ENCODE peak calls at places on chromosomes 7 and 10, in six cellular contexts. One of them, this sample, is unnamed.

GRCh38 chr10:43076876-43077420 is at the start of gene RET:
- DNase-seq in adrenal gland: no peak
- DNase-seq in astrocyte of the cerebellum: no peak
- DNase-seq in choroid plexus epithelial cell: no peak
- DNase-seq in AG09309: no peak
- DNase-seq in Calu3: peak; percentile 31
- DNase-seq in this sample: no peak

GRCh38 chr7:33645096-33645495 is 260.2 kb upstream of the BMPER start:
- DNase-seq in AG09309: no peak
- DNase-seq in Calu3: no peak
- DNase-seq in choroid plexus epithelial cell: no peak
- DNase-seq in astrocyte of the cerebellum: peak; percentile 8
- DNase-seq in adrenal gland: no peak
- DNase-seq in this sample: no peak

GRCh38 chr10:22657566-22658190 is 56.7 kb downstream of the PIP4K2A start:
- DNase-seq in AG09309: no peak
- DNase-seq in astrocyte of the cerebellum: no peak
- DNase-seq in Calu3: no peak
- DNase-seq in adrenal gland: no peak
- DNase-seq in choroid plexus epithelial cell: peak; percentile 89
- DNase-seq in this sample: no peak

GRCh38 chr7:135160098-135160857 is 10.2 kb downstream of the CYREN start:
- DNase-seq in AG09309: no peak
- DNase-seq in Calu3: no peak
- DNase-seq in adrenal gland: no peak
- DNase-seq in astrocyte of the cerebellum: no peak
- DNase-seq in choroid plexus epithelial cell: no peak
- DNase-seq in this sample: no peak

GRCh38 chr7:117112640-117113039 is 159.3 kb downstream of the ST7 start:
- DNase-seq in AG09309: no peak
- DNase-seq in choroid plexus epithelial cell: no peak
- DNase-seq in Calu3: no peak
- DNase-seq in astrocyte of the cerebellum: no peak
- DNase-seq in adrenal gland: no peak
- DNase-seq in this sample: no peak

GRCh38 chr7:41268874-41269273 is 434.0 kb downstream of the INHBA start:
- DNase-seq in AG09309: no peak
- DNase-seq in Calu3: no peak
- DNase-seq in adrenal gland: no peak
- DNase-seq in choroid plexus epithelial cell: no peak
- DNase-seq in astrocyte of the cerebellum: no peak
- DNase-seq in this sample: no peak

GRCh38 chr7:12770227-12770975 is 83.0 kb downstream of the ARL4A start:
- DNase-seq in choroid plexus epithelial cell: no peak
- DNase-seq in astrocyte of the cerebellum: no peak
- DNase-seq in Calu3: no peak
- DNase-seq in adrenal gland: peak; percentile 29
- DNase-seq in AG09309: no peak
- DNase-seq in this sample: no peak

GRCh38 chr10:30995081-30995480 is 36.6 kb downstream of the ZNF438 start:
- DNase-seq in choroid plexus epithelial cell: no peak
- DNase-seq in astrocyte of the cerebellum: no peak
- DNase-seq in AG09309: no peak
- DNase-seq in adrenal gland: no peak
- DNase-seq in Calu3: no peak
- DNase-seq in this sample: no peak

GRCh38 chr10:130038611-130039109 is 72.0 kb downstream of the C10orf143 start:
- DNase-seq in astrocyte of the cerebellum: no peak
- DNase-seq in Calu3: no peak
- DNase-seq in AG09309: no peak
- DNase-seq in choroid plexus epithelial cell: no peak
- DNase-seq in adrenal gland: no peak
- DNase-seq in this sample: no peak

GRCh38 chr10:43375401-43376020 is 4.1 kb downstream of the FXYD4 start:
- DNase-seq in astrocyte of the cerebellum: no peak
- DNase-seq in Calu3: peak; percentile 61
- DNase-seq in adrenal gland: no peak
- DNase-seq in choroid plexus epithelial cell: no peak
- DNase-seq in AG09309: no peak
- DNase-seq in this sample: no peak

GRCh38 chr7:4707134-4707651 is 25.1 kb downstream of the FOXK1 start:
- DNase-seq in astrocyte of the cerebellum: no peak
- DNase-seq in choroid plexus epithelial cell: no peak
- DNase-seq in AG09309: no peak
- DNase-seq in adrenal gland: no peak
- DNase-seq in Calu3: no peak
- DNase-seq in this sample: no peak

GRCh38 chr7:64581929-64582894 is 19.3 kb upstream of the ZNF680 start:
- DNase-seq in astrocyte of the cerebellum: peak; percentile 41
- DNase-seq in adrenal gland: no peak
- DNase-seq in choroid plexus epithelial cell: peak; percentile 81
- DNase-seq in AG09309: no peak
- DNase-seq in Calu3: no peak
- DNase-seq in this sample: no peak

GRCh38 chr7:131010714-131011436 is 276.9 kb upstream of the KLF14 start:
- DNase-seq in choroid plexus epithelial cell: peak; percentile 53
- DNase-seq in astrocyte of the cerebellum: no peak
- DNase-seq in AG09309: no peak
- DNase-seq in adrenal gland: no peak
- DNase-seq in Calu3: no peak
- DNase-seq in this sample: no peak

GRCh38 chr7:5139998-5140397 is 50.0 kb upstream of the WIPI2 start:
- DNase-seq in Calu3: peak; percentile 58
- DNase-seq in astrocyte of the cerebellum: no peak
- DNase-seq in choroid plexus epithelial cell: peak; percentile 25
- DNase-seq in adrenal gland: peak; percentile 20
- DNase-seq in AG09309: no peak
- DNase-seq in this sample: no peak

GRCh38 chr7:42348071-42348470 is 111.1 kb upstream of the GLI3 start:
- DNase-seq in Calu3: no peak
- DNase-seq in AG09309: no peak
- DNase-seq in astrocyte of the cerebellum: no peak
- DNase-seq in adrenal gland: no peak
- DNase-seq in choroid plexus epithelial cell: no peak
- DNase-seq in this sample: no peak

GRCh38 chr7:39951943-39952194 is 1.8 kb downstream of the CDK13 start:
- DNase-seq in AG09309: no peak
- DNase-seq in choroid plexus epithelial cell: no peak
- DNase-seq in astrocyte of the cerebellum: no peak
- DNase-seq in adrenal gland: no peak
- DNase-seq in Calu3: no peak
- DNase-seq in this sample: no peak

GRCh38 chr7:39950473-39951155 is 558 bp downstream of the CDK13 start:
- DNase-seq in Calu3: peak; percentile 69
- DNase-seq in adrenal gland: peak; percentile 62
- DNase-seq in astrocyte of the cerebellum: no peak
- DNase-seq in choroid plexus epithelial cell: peak; percentile 48
- DNase-seq in AG09309: no peak
- DNase-seq in this sample: no peak

GRCh38 chr7:39949980-39950472 is at the start of gene CDK13:
- DNase-seq in choroid plexus epithelial cell: peak; percentile 67
- DNase-seq in AG09309: no peak
- DNase-seq in Calu3: peak; percentile 92
- DNase-seq in astrocyte of the cerebellum: no peak
- DNase-seq in adrenal gland: peak; percentile 76
- DNase-seq in this sample: peak; percentile 31

GRCh38 chr7:39952378-39952777 is 2.3 kb downstream of the CDK13 start:
- DNase-seq in AG09309: no peak
- DNase-seq in Calu3: no peak
- DNase-seq in adrenal gland: no peak
- DNase-seq in choroid plexus epithelial cell: peak; percentile 57
- DNase-seq in astrocyte of the cerebellum: no peak
- DNase-seq in this sample: no peak

GRCh38 chr7:39951156-39951942 is 1.3 kb downstream of the CDK13 start:
- DNase-seq in AG09309: no peak
- DNase-seq in Calu3: peak; percentile 84
- DNase-seq in choroid plexus epithelial cell: peak; percentile 54
- DNase-seq in astrocyte of the cerebellum: no peak
- DNase-seq in adrenal gland: peak; percentile 74
- DNase-seq in this sample: no peak
- TF ChIP-seq CTCF in AG09309: peak; percentile 40
- TF ChIP-seq CTCF in Calu3: peak; percentile 68
- TF ChIP-seq CTCF in choroid plexus epithelial cell: peak; percentile 51
- TF ChIP-seq CTCF in astrocyte of the cerebellum: peak; percentile 39
- TF ChIP-seq CTCF in adrenal gland: peak; percentile 21
- TF ChIP-seq CTCF in this sample: no peak

GRCh38 chr10:99659031-99659867 is at the start of gene ENTPD7:
- DNase-seq in AG09309: peak; percentile 85
- DNase-seq in choroid plexus epithelial cell: peak; percentile 97
- DNase-seq in adrenal gland: peak; percentile 98
- DNase-seq in astrocyte of the cerebellum: peak; percentile 87
- DNase-seq in Calu3: peak; percentile 92
- DNase-seq in this sample: peak; percentile 74
- TF ChIP-seq CTCF in AG09309: no peak
- TF ChIP-seq CTCF in choroid plexus epithelial cell: peak; percentile 29
- TF ChIP-seq CTCF in adrenal gland: peak; percentile 78
- TF ChIP-seq CTCF in astrocyte of the cerebellum: peak; percentile 24
- TF ChIP-seq CTCF in Calu3: no peak
- TF ChIP-seq CTCF in this sample: no peak

DNA sequence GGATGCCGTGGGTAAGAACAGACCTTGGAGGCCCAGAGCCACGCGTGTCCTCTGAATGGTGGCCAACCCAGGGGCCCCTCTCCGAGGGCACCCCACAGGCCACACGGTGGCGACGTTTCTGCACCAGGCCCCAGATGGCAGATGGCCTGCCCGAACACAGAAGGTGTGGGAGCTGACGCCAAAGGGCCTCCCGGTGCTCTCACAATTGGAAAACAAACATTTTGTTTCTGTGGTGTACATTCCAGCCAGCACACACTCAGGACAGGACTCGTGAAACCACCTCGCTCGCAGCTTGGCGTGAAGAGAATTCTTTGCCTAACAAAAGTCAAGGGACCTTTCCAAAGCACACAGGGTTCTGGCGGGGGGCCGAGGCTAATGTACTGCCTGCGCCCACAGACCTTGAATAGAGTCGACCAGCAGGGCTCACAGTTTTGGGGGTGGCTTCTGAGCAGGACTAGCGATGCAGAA is 112.1 kb downstream of the FAM53B start:
- DNase-seq in astrocyte of the cerebellum: peak; percentile 90
- DNase-seq in adrenal gland: peak; percentile 50
- DNase-seq in Calu3: no peak
- DNase-seq in AG09309: no peak
- DNase-seq in choroid plexus epithelial cell: peak; percentile 96
- DNase-seq in this sample: no peak
- TF ChIP-seq CTCF in astrocyte of the cerebellum: peak; percentile 69
- TF ChIP-seq CTCF in adrenal gland: peak; percentile 20
- TF ChIP-seq CTCF in Calu3: no peak
- TF ChIP-seq CTCF in AG09309: no peak
- TF ChIP-seq CTCF in choroid plexus epithelial cell: peak; percentile 76
- TF ChIP-seq CTCF in this sample: no peak

GRCh38 chr10:110168601-110169481 is 38.6 kb upstream of the MXI1 start:
- DNase-seq in choroid plexus epithelial cell: no peak
- DNase-seq in astrocyte of the cerebellum: no peak
- DNase-seq in Calu3: no peak
- DNase-seq in adrenal gland: no peak
- DNase-seq in AG09309: no peak
- DNase-seq in this sample: no peak

GRCh38 chr10:110172155-110172554 is 35.2 kb upstream of the MXI1 start:
- DNase-seq in Calu3: no peak
- DNase-seq in adrenal gland: no peak
- DNase-seq in AG09309: no peak
- DNase-seq in astrocyte of the cerebellum: no peak
- DNase-seq in choroid plexus epithelial cell: no peak
- DNase-seq in this sample: no peak

GRCh38 chr10:110171032-110171431 is 36.4 kb upstream of the MXI1 start:
- DNase-seq in astrocyte of the cerebellum: no peak
- DNase-seq in Calu3: no peak
- DNase-seq in adrenal gland: no peak
- DNase-seq in choroid plexus epithelial cell: no peak
- DNase-seq in AG09309: no peak
- DNase-seq in this sample: no peak

GRCh38 chr10:110169586-110169985 is 37.8 kb upstream of the MXI1 start:
- DNase-seq in AG09309: no peak
- DNase-seq in astrocyte of the cerebellum: no peak
- DNase-seq in adrenal gland: no peak
- DNase-seq in choroid plexus epithelial cell: no peak
- DNase-seq in Calu3: no peak
- DNase-seq in this sample: no peak

GRCh38 chr10:110170142-110170887 is 37.1 kb upstream of the MXI1 start:
- DNase-seq in astrocyte of the cerebellum: no peak
- DNase-seq in Calu3: no peak
- DNase-seq in AG09309: no peak
- DNase-seq in choroid plexus epithelial cell: no peak
- DNase-seq in adrenal gland: no peak
- DNase-seq in this sample: no peak
- TF ChIP-seq CTCF in astrocyte of the cerebellum: no peak
- TF ChIP-seq CTCF in Calu3: no peak
- TF ChIP-seq CTCF in AG09309: no peak
- TF ChIP-seq CTCF in choroid plexus epithelial cell: peak; percentile 11
- TF ChIP-seq CTCF in adrenal gland: no peak
- TF ChIP-seq CTCF in this sample: no peak